ENCODE peak calls at places on chromosomes 3 and 15, in five cellular contexts. X is NCI-H774; R is cardiac fibroblast; G is naive thymus-derived CD8-positive, alpha-beta T cell; O is K562. V is an unnamed sample.

GRCh38 chr3:134754768-134755559 is 40.1 kb upstream of the EPHB1 start:
- DNase-seq in G (no peak), X (no peak), O (peak; percentile 58), R (peak; percentile 60), V (no peak)

GRCh38 chr15:37106490-37107001 is 6.2 kb upstream of the MEIS2 start:
- DNase-seq in R (peak; percentile 61), O (no peak), G (no peak), X (no peak), V (no peak)

GRCh38 chr3:81761904-81762565 is 590 bp upstream of the GBE1 start:
- DNase-seq in X (no peak), R (no peak), G (no peak), O (no peak), V (no peak)

GRCh38 chr3:5194341-5194740 is 6.8 kb downstream of the EDEM1 start:
- DNase-seq in R (no peak), G (no peak), O (no peak), X (no peak), V (no peak)

GRCh38 chr15:78750566-78750965 is 60.7 kb downstream of the ADAMTS7 start:
- DNase-seq in O (no peak), X (no peak), G (no peak), R (peak; percentile 27), V (no peak)

GRCh38 chr15:25345943-25346342 is 92.9 kb downstream of the UBE3A start:
- DNase-seq in G (no peak), R (peak; percentile 27), X (no peak), O (no peak), V (no peak)

GRCh38 chr3:126464494-126464893 is 11.2 kb downstream of the ZXDC start:
- DNase-seq in G (no peak), R (no peak), O (no peak), X (no peak), V (no peak)

GRCh38 chr3:129346690-129347440 is 68.2 kb downstream of the HMCES start:
- DNase-seq in G (no peak), X (no peak), R (no peak), O (no peak), V (no peak)

GRCh38 chr3:51718547-51719412 is 11.9 kb downstream of the GRM2 start:
- DNase-seq in R (peak; percentile 70), X (peak; percentile 16), G (peak; percentile 18), O (peak; percentile 57), V (no peak)

GRCh38 chr15:70309716-70310115 is 212.0 kb upstream of the TLE3 start:
- DNase-seq in R (no peak), X (no peak), O (no peak), G (no peak), V (no peak)

GRCh38 chr3:65988440-65988839 is 50.3 kb downstream of the MAGI1 start:
- DNase-seq in X (no peak), R (no peak), O (no peak), G (no peak), V (no peak)

GRCh38 chr3:155744091-155744625 is 713 bp downstream of the PLCH1 start:
- DNase-seq in G (peak; percentile 9), R (peak; percentile 16), X (peak; percentile 70), O (peak; percentile 79), V (no peak)

GRCh38 chr3:193342551-193342950 is 36.0 kb downstream of the ATP13A5 start:
- DNase-seq in G (no peak), X (peak; percentile 77), R (no peak), O (no peak), V (no peak)

GRCh38 chr3:26840272-26840870 is 217.8 kb downstream of the LRRC3B start:
- DNase-seq in X (no peak), R (no peak), G (no peak), O (no peak), V (no peak)

GRCh38 chr15:59622289-59622688 is 10.7 kb downstream of the GCNT3 start:
- DNase-seq in O (peak; percentile 33), X (no peak), R (peak; percentile 78), G (peak; percentile 4), V (no peak)

GRCh38 chr3:170910542-170910941 is 2.1 kb upstream of the EIF5A2 start:
- DNase-seq in O (no peak), G (no peak), X (no peak), R (peak; percentile 56), V (no peak)

GRCh38 chr15:43408789-43409188 is 37.9 kb downstream of the TUBGCP4 start:
- DNase-seq in R (no peak), X (no peak), O (peak; percentile 33), G (no peak), V (no peak)

GRCh38 chr15:75143738-75144334 is 57.8 kb upstream of the C15orf39 start:
- DNase-seq in O (no peak), X (no peak), G (no peak), R (no peak), V (no peak)

GRCh38 chr15:101499863-101500713 is 10.6 kb upstream of the PCSK6 start:
- DNase-seq in O (no peak), X (peak; percentile 15), R (no peak), G (no peak), V (no peak)

GRCh38 chr15:43287254-43287653 is 20.5 kb upstream of the TGM5 start:
- DNase-seq in O (no peak), G (no peak), X (no peak), R (no peak), V (no peak)

GRCh38 chr3:120448707-120449650 is 1.8 kb downstream of the FSTL1 start:
- DNase-seq in O (no peak), G (no peak), R (peak; percentile 87), X (no peak), V (no peak)

GRCh38 chr3:72678892-72679291 is 169.4 kb downstream of the SHQ1 start:
- DNase-seq in X (no peak), O (no peak), G (no peak), R (no peak), V (no peak)

GRCh38 chr3:126287536-126288181 is 69.5 kb downstream of the KLF15 start:
- DNase-seq in O (no peak), R (peak; percentile 57), G (no peak), X (no peak), V (peak; percentile 54)

GRCh38 chr15:57112178-57112577 is 193.7 kb downstream of the TCF12 start:
- DNase-seq in R (no peak), O (no peak), X (no peak), G (no peak), V (no peak)

GRCh38 chr3:77620009-77620408 is 580.1 kb downstream of the ROBO2 start:
- DNase-seq in R (no peak), G (no peak), O (no peak), X (no peak), V (no peak)

GRCh38 chr15:69979269-69979668 is 118.4 kb downstream of the TLE3 start:
- DNase-seq in X (no peak), G (no peak), R (peak; percentile 42), O (no peak), V (no peak)

GRCh38 chr3:165339753-165340152 is 143.6 kb upstream of the SLITRK3 start:
- DNase-seq in G (no peak), O (no peak), X (peak; percentile 28), R (peak; percentile 9), V (no peak)

GRCh38 chr3:9110316-9110715 is 139.1 kb downstream of the SRGAP3 start:
- DNase-seq in O (no peak), R (no peak), X (no peak), G (no peak), V (no peak)

GRCh38 chr3:13507791-13508339 is 27.8 kb downstream of the HDAC11 start:
- DNase-seq in G (no peak), R (no peak), O (peak; percentile 61), X (no peak), V (no peak)

GRCh38 chr3:124276863-124277515 is 285.1 kb upstream of the ROPN1 start:
- DNase-seq in O (no peak), G (no peak), X (no peak), R (no peak), V (no peak)